ENCODE peak calls at places on chromosomes 5 and 9, in eight cellular contexts. P is Panc1, G is ascending aorta, A is GM10248, C is A549, T is left ventricle myocardium inferior, U is fibroblast of lung, W is K562. D is an unnamed sample.
A peak's percentile ranks its signal among the peaks of the same experiment; 100 is the strongest.

GRCh38 chr5:14190194-14191164 is 47.3 kb downstream of the TRIO start:
- DNase-seq in T (no peak), P (peak; percentile 98), C (peak; percentile 85), U (peak; percentile 100), A (no peak), W (no peak), G (peak; percentile 89), D (no peak)

GRCh38 chr9:85900504-85901201 is 40.3 kb upstream of the NAA35 start:
- DNase-seq in G (no peak), A (peak; percentile 38), P (peak; percentile 12), U (peak; percentile 15), W (peak; percentile 55), C (peak; percentile 15), T (no peak), D (no peak)

GRCh38 chr5:30804739-30805313 is 388.7 kb upstream of the CDH6 start:
- DNase-seq in U (peak; percentile 59), P (no peak), W (no peak), G (no peak), C (no peak), A (no peak), T (no peak), D (no peak)

GRCh38 chr9:127176631-127177030 is 54.2 kb upstream of the ANGPTL2 start:
- DNase-seq in P (no peak), T (no peak), U (no peak), W (no peak), G (peak; percentile 39), C (no peak), A (no peak), D (no peak)

GRCh38 chr9:136725612-136726011 is 13.2 kb downstream of the DIPK1B start:
- DNase-seq in A (no peak), P (no peak), C (no peak), U (peak; percentile 57), W (no peak), G (no peak), T (no peak), D (no peak)

GRCh38 chr5:147576646-147577535 is 67.0 kb upstream of the DPYSL3 start:
- DNase-seq in U (peak; percentile 26), P (peak; percentile 24), T (peak; percentile 65), A (peak; percentile 33), W (peak; percentile 20), G (no peak), C (peak; percentile 12), D (no peak)

GRCh38 chr9:86529496-86530275 is 175.5 kb upstream of the TUT7 start:
- DNase-seq in G (no peak), U (no peak), P (no peak), C (no peak), T (no peak), A (no peak), W (no peak), D (no peak)

GRCh38 chr9:91681461-91682305 is 258.1 kb upstream of the NFIL3 start:
- DNase-seq in T (peak; percentile 75), C (peak; percentile 85), P (no peak), A (peak; percentile 87), G (peak; percentile 78), W (peak; percentile 67), U (peak; percentile 62), D (peak; percentile 79)

GRCh38 chr5:2711446-2712425 is 39.7 kb downstream of the IRX2 start:
- DNase-seq in W (no peak), T (no peak), C (no peak), A (no peak), G (peak; percentile 45), U (no peak), P (no peak), D (no peak)

GRCh38 chr5:141402553-141403328 is at the start of gene PCDHGA9:
- DNase-seq in U (peak; percentile 24), P (no peak), W (peak; percentile 38), G (no peak), A (no peak), T (no peak), C (no peak), D (no peak)

GRCh38 chr5:179923422-179923821 is 15.7 kb upstream of the TBC1D9B start:
- DNase-seq in G (no peak), C (no peak), P (no peak), T (no peak), U (no peak), W (peak; percentile 25), A (no peak), D (no peak)

GRCh38 chr9:121074370-121075250 is at the start of gene CNTRL:
- DNase-seq in C (peak; percentile 73), P (peak; percentile 64), T (peak; percentile 90), U (peak; percentile 90), W (peak; percentile 95), A (peak; percentile 89), G (peak; percentile 96), D (peak; percentile 94)

GRCh38 chr9:79490657-79491250 is 81.0 kb upstream of the TLE4 start:
- DNase-seq in U (no peak), G (no peak), T (no peak), P (no peak), C (no peak), A (no peak), W (no peak), D (no peak)

GRCh38 chr5:109374625-109375024 is 35.1 kb downstream of the PJA2 start:
- DNase-seq in T (no peak), G (no peak), A (no peak), W (no peak), U (no peak), P (no peak), C (no peak), D (no peak)

GRCh38 chr5:97135868-97136267 is 6.5 kb downstream of the LIX1 start:
- DNase-seq in G (no peak), U (peak; percentile 8), A (no peak), T (no peak), W (no peak), C (no peak), P (no peak), D (no peak)

GRCh38 chr5:132090107-132090506 is 16.5 kb downstream of the CSF2 start:
- DNase-seq in C (no peak), U (peak; percentile 93), T (no peak), A (no peak), G (peak; percentile 25), W (peak; percentile 49), P (no peak), D (no peak)

GRCh38 chr5:180209137-180209581 is at the start of gene RASGEF1C:
- DNase-seq in W (peak; percentile 86), P (no peak), C (peak; percentile 76), G (no peak), T (peak; percentile 59), A (peak; percentile 78), U (peak; percentile 48), D (peak; percentile 74)

GRCh38 chr9:28056006-28056405 is 482.7 kb upstream of the C9orf72 start:
- DNase-seq in C (no peak), U (no peak), P (no peak), A (no peak), W (no peak), G (no peak), T (no peak), D (no peak)

GRCh38 chr5:39714036-39714698 is 289.4 kb upstream of the DAB2 start:
- DNase-seq in C (peak; percentile 27), A (peak; percentile 13), G (no peak), T (no peak), W (peak; percentile 64), U (peak; percentile 44), P (peak; percentile 99), D (peak; percentile 47)

GRCh38 chr5:109825450-109825849 is 135.7 kb downstream of the MAN2A1 start:
- DNase-seq in A (no peak), U (peak; percentile 53), W (no peak), T (no peak), P (peak; percentile 48), G (no peak), C (no peak), D (no peak)

GRCh38 chr5:78467744-78468357 is 107.4 kb downstream of the SCAMP1 start:
- DNase-seq in P (peak; percentile 17), T (no peak), G (no peak), C (peak; percentile 37), U (peak; percentile 53), A (peak; percentile 31), W (peak; percentile 44), D (no peak)

GRCh38 chr9:109143881-109144562 is 23.0 kb downstream of the FRRS1L start:
- DNase-seq in U (peak; percentile 39), T (no peak), P (peak; percentile 13), G (no peak), C (peak; percentile 64), W (peak; percentile 89), A (peak; percentile 62), D (no peak)

GRCh38 chr9:113631811-113632665 is 168.5 kb downstream of the RGS3 start:
- DNase-seq in C (no peak), U (peak; percentile 53), P (no peak), A (no peak), T (no peak), W (no peak), G (peak; percentile 53), D (peak; percentile 11)

GRCh38 chr5:168086104-168086610 is 205.3 kb upstream of the WWC1 start:
- DNase-seq in U (peak; percentile 71), P (no peak), W (no peak), G (no peak), A (no peak), C (peak; percentile 76), T (no peak), D (no peak)
- TF ChIP-seq CTCF in U (no peak), P (no peak), W (no peak), G (no peak), A (no peak), C (peak; percentile 19), T (no peak), D (no peak)

DNA sequence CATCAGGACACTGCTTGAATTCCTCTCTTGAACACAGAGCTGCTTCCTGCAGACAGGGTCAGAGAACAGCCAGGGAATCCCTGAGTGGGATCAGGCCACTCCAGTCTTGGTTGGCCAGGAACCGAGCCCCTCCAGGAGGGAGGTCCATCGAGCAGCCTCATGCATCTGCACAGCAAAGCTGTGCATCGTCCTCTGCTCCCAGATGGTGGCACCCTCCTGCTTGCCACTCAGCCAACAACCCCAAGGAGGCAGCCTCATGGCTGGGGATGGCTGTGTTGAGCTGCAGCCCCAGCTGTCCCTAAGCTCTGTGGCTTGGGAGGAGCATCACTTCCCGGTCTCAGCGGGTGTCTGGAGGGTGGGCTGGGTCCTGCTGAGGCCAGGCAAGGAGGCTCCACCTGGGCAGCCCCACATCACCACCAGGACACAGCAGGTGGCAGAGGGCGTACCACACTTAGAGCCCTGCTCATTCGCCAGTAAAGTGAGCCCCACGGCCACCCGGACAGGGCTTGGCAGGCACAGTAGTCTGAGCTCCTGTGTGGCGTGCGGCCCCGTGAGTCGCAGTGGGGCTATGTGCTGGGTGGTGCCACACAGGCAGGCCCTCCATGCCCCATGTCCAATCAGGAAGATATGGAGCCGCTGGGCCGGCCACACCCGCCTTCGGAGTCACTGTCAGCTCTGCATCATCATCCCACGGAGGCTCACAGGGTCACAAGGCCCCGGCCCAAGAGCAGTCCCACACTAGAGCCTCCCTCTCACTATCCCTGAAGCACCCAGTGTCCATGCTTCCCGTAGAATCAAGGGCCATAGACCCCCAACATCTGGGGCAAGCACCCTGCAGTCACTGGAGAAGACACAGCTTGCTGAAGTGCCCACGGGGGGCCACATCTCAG is 11.9 kb downstream of the LPCAT1 start:
- DNase-seq in U (peak; percentile 37), P (no peak), T (peak; percentile 12), A (no peak), G (peak; percentile 49), C (peak; percentile 56), W (no peak), D (peak; percentile 44)
- TF ChIP-seq CTCF in U (peak; percentile 39), P (no peak), T (no peak), A (peak; percentile 53), G (no peak), C (peak; percentile 24), W (no peak), D (no peak)

GRCh38 chr9:105856020-105856419 is 161.7 kb downstream of the TMEM38B start:
- DNase-seq in G (no peak), W (no peak), T (no peak), C (no peak), A (no peak), U (no peak), P (no peak), D (no peak)
- TF ChIP-seq CTCF in G (no peak), W (no peak), T (no peak), C (no peak), A (no peak), U (no peak), P (no peak), D (no peak)

GRCh38 chr5:80656425-80656824 is 1.6 kb upstream of the DHFR start:
- DNase-seq in A (no peak), W (peak; percentile 30), C (no peak), G (no peak), U (peak; percentile 36), P (no peak), T (no peak), D (no peak)
- TF ChIP-seq CTCF in A (peak; percentile 19), W (peak; percentile 33), C (no peak), G (no peak), U (no peak), P (peak; percentile 31), T (no peak), D (no peak)

D was measured in right lobe of liver.